ENCODE peak calls at places on chromosomes 7 and 10, in seven cellular contexts. B is K562, W is SK-N-SH, J is GM23338, S is transverse colon, H is HCT116, Y is endothelial cell of umbilical vein. M is an unnamed sample.

GRCh38 chr10:110400173-110400947 is 95.6 kb upstream of the SMNDC1 start:
- DNase-seq in B (no peak), W (no peak), J (no peak), S (no peak), H (no peak), Y (no peak), M (no peak)

GRCh38 chr7:68537228-68538071 is 1060.8 kb upstream of the AUTS2 start:
- DNase-seq in B (no peak), W (no peak), J (no peak), S (no peak), H (no peak), Y (no peak), M (no peak)

GRCh38 chr10:4383683-4384082 is 442.3 kb upstream of the AKR1E2 start:
- DNase-seq in B (no peak), W (no peak), J (no peak), S (no peak), H (no peak), Y (no peak), M (no peak)

GRCh38 chr7:5699467-5699866 is 82.0 kb downstream of the RNF216 start:
- DNase-seq in B (no peak), W (no peak), J (no peak), S (no peak), H (no peak), Y (no peak), M (no peak)

GRCh38 chr7:100607111-100607510 is 4.9 kb downstream of the PCOLCE start:
- DNase-seq in B (no peak), W (no peak), J (no peak), S (no peak), H (no peak), Y (no peak), M (no peak)

GRCh38 chr10:71243756-71244637 is 31.6 kb downstream of the UNC5B start:
- DNase-seq in B (no peak), W (no peak), J (no peak), S (peak; percentile 72), H (no peak), Y (no peak), M (no peak)

GRCh38 chr7:150361402-150361801 is 7.2 kb upstream of the REPIN1 start:
- DNase-seq in B (no peak), W (no peak), J (peak; percentile 66), S (no peak), H (no peak), Y (no peak), M (no peak)

GRCh38 chr7:64685091-64685490 is 19.2 kb downstream of the ZNF107 start:
- DNase-seq in B (no peak), W (no peak), J (peak; percentile 13), S (no peak), H (no peak), Y (no peak), M (no peak)

GRCh38 chr7:50069613-50070012 is 23.4 kb downstream of the ZPBP start:
- DNase-seq in B (no peak), W (no peak), J (peak; percentile 24), S (no peak), H (no peak), Y (no peak), M (peak; percentile 80)

GRCh38 chr10:102633282-102633681 is 11.0 kb upstream of the TRIM8 start:
- DNase-seq in B (no peak), W (no peak), J (no peak), S (no peak), H (no peak), Y (peak; percentile 97), M (no peak)

GRCh38 chr10:60846173-60846572 is 67.9 kb downstream of the CDK1 start:
- DNase-seq in B (no peak), W (no peak), J (peak; percentile 35), S (no peak), H (peak; percentile 15), Y (peak; percentile 27), M (no peak)

GRCh38 chr10:15558136-15558535 is 161.6 kb downstream of the ITGA8 start:
- DNase-seq in B (no peak), W (no peak), J (no peak), S (no peak), H (no peak), Y (no peak), M (no peak)

GRCh38 chr10:129647563-129647962 is 180.5 kb downstream of the MGMT start:
- DNase-seq in B (no peak), W (no peak), J (no peak), S (no peak), H (no peak), Y (no peak), M (no peak)

GRCh38 chr7:138212314-138212713 is 136.1 kb downstream of the AKR1D1 start:
- DNase-seq in B (no peak), W (no peak), J (no peak), S (no peak), H (no peak), Y (no peak), M (no peak)
- TF ChIP-seq POLR2AphosphoS5 in B (no peak), W (no peak), J (no peak), S (no peak), H (no peak), Y (no peak), M (no peak)

GRCh38 chr10:86524225-86524982 is 2.8 kb upstream of the WAPL start:
- DNase-seq in B (no peak), W (no peak), J (no peak), S (no peak), H (no peak), Y (no peak), M (no peak)

GRCh38 chr10:86520871-86521619 is 547 bp downstream of the WAPL start:
- DNase-seq in B (peak; percentile 21), W (peak; percentile 78), J (peak; percentile 69), S (peak; percentile 66), H (peak; percentile 12), Y (peak; percentile 41), M (peak; percentile 86)

GRCh38 chr10:86521620-86522384 is at the start of gene WAPL:
- DNase-seq in B (peak; percentile 95), W (peak; percentile 98), J (peak; percentile 97), S (peak; percentile 96), H (peak; percentile 81), Y (peak; percentile 96), M (peak; percentile 98)

GRCh38 chr10:86522385-86522855 is 828 bp upstream of the WAPL start:
- DNase-seq in B (no peak), W (no peak), J (no peak), S (no peak), H (no peak), Y (no peak), M (no peak)

DNA sequence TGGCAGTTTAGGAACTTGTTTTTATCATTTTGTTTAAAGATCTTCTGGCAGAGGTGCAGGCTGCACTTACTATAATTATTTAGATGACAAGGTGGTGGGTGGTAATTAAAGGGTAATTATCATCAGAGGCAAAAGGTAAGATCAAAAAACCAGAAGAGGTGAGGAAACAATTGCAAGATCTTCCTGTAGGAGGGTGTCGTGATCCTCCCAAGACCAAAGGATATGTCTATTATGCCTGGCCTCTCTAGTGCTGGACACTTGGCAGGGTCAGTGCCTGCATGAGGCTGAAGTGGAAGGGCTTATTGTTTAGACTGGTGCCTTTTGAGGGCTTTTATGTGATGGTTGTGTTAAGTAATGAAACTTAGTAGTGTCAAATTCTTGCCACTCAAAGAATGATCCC is 1.8 kb upstream of the WAPL start:
- DNase-seq in B (peak; percentile 26), W (peak; percentile 37), J (peak; percentile 32), S (no peak), H (peak; percentile 19), Y (no peak), M (no peak)
- H3K4me3 ChIP-seq in B (peak overlapping the region; percentile 92), W (peak overlapping the region; percentile 94), J (peak overlapping the region; percentile 96), S (no peak overlapping the region), H (peak overlapping the region; percentile 84), Y (no peak overlapping the region), M (no peak overlapping the region)

GRCh38 chr7:156101355-156101754 is 289.1 kb upstream of the SHH start:
- DNase-seq in B (no peak), W (no peak), J (no peak), S (no peak), H (no peak), Y (no peak), M (no peak)
- TF ChIP-seq POLR2AphosphoS5 in B (no peak), W (no peak), J (no peak), S (no peak), H (no peak), Y (no peak), M (no peak)

DNA sequence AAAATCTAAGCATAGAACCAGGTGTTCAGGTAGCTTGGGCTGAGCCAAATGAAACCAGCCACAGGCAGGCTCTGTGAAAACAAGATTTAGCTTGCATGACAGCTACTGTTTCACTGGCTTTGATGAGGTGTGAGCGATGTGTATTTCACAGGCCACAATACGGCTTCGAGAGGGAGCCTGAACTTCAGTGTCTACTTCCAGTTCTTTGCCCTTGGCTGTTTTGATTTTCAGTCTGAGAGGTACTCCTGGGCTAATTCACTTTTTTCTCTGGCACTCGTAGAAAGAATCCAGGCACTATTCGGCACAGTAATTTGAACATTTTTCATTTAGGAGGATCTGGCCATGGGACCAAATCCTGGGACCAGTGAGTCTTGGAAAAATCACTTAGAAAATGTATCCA is 110.4 kb downstream of the JCAD start:
- DNase-seq in B (no peak), W (no peak), J (no peak), S (no peak), H (no peak), Y (no peak), M (no peak)
- H3K4me3 ChIP-seq in B (no peak overlapping the region), W (no peak overlapping the region), J (no peak overlapping the region), S (no peak overlapping the region), H (no peak overlapping the region), Y (no peak overlapping the region), M (no peak overlapping the region)

GRCh38 chr7:78018541-78019456 is 220.2 kb downstream of the PHTF2 start:
- DNase-seq in B (no peak), W (peak; percentile 52), J (peak; percentile 37), S (peak; percentile 44), H (no peak), Y (peak; percentile 33), M (no peak)
- TF ChIP-seq POLR2AphosphoS5 in B (no peak), W (peak; percentile 15), J (no peak), S (no peak), H (no peak), Y (no peak), M (no peak)

GRCh38 chr10:24468281-24468751 is 255.4 kb downstream of the ARHGAP21 start:
- DNase-seq in B (no peak), W (no peak), J (no peak), S (no peak), H (no peak), Y (no peak), M (no peak)

GRCh38 chr10:24467094-24467493 is 256.6 kb downstream of the ARHGAP21 start:
- DNase-seq in B (no peak), W (no peak), J (no peak), S (no peak), H (no peak), Y (no peak), M (no peak)

GRCh38 chr10:24466616-24466949 is 257.1 kb downstream of the ARHGAP21 start:
- DNase-seq in B (no peak), W (no peak), J (no peak), S (no peak), H (no peak), Y (no peak), M (no peak)

GRCh38 chr10:24465899-24466615 is 257.1 kb downstream of the KIAA1217 start:
- DNase-seq in B (no peak), W (no peak), J (no peak), S (peak; percentile 59), H (peak; percentile 77), Y (no peak), M (no peak)

DNA sequence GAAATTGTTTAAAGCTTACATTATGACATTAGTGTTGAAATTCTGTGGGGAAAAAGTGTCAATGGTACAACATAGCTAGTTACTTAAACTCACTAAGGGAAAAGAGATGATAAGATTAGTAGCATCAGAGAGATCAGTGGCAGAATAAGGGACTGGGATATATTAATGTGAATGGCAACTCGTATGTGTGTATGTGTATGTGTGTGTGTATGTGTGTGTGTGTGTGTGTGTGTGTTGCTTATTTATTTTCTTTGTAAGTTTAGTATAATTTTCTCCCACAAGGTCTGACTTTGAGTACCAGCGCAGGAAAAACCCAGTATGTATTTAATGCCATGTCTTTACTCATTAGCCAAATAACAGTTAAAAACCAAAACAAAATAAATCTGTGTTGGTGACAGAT is 256.1 kb downstream of the ARHGAP21 start:
- DNase-seq in B (no peak), W (no peak), J (no peak), S (no peak), H (no peak), Y (no peak), M (no peak)
- H3K4me3 ChIP-seq in B (no peak overlapping the region), W (peak overlapping the region; percentile 38), J (no peak overlapping the region), S (peak overlapping the region; percentile 30), H (no peak overlapping the region), Y (no peak overlapping the region), M (peak overlapping the region; percentile 5)